ENCODE peak calls at places on chromosomes 13 and 19, in six cellular contexts. One of them, this sample, is unnamed.

GRCh38 chr13:31538067-31539042 is 201.0 kb upstream of the RXFP2 start:
- DNase-seq in SK-N-SH: peak; percentile 34
- DNase-seq in H9: no peak
- DNase-seq in neural progenitor cell: peak; percentile 59
- DNase-seq in mucosa of descending colon: peak; percentile 41
- DNase-seq in left ventricle myocardium inferior: no peak
- DNase-seq in this sample: no peak

GRCh38 chr19:19538077-19538764 is at the start of gene CILP2:
- DNase-seq in SK-N-SH: peak; percentile 96
- DNase-seq in H9: peak; percentile 84
- DNase-seq in neural progenitor cell: peak; percentile 86
- DNase-seq in mucosa of descending colon: peak; percentile 59
- DNase-seq in left ventricle myocardium inferior: peak; percentile 49
- DNase-seq in this sample: peak; percentile 50

GRCh38 chr19:55340784-55341147 is 1.1 kb downstream of the KMT5C start:
- DNase-seq in SK-N-SH: peak; percentile 72
- DNase-seq in H9: peak; percentile 57
- DNase-seq in neural progenitor cell: peak; percentile 66
- DNase-seq in mucosa of descending colon: peak; percentile 35
- DNase-seq in left ventricle myocardium inferior: no peak
- DNase-seq in this sample: no peak

GRCh38 chr19:11304936-11305335 is 9.0 kb downstream of the TSPAN16 start:
- DNase-seq in SK-N-SH: no peak
- DNase-seq in H9: no peak
- DNase-seq in neural progenitor cell: no peak
- DNase-seq in mucosa of descending colon: no peak
- DNase-seq in left ventricle myocardium inferior: no peak
- DNase-seq in this sample: no peak

GRCh38 chr19:56476671-56477428 is at the start of gene ZNF667:
- DNase-seq in SK-N-SH: peak; percentile 28
- DNase-seq in H9: no peak
- DNase-seq in neural progenitor cell: peak; percentile 7
- DNase-seq in mucosa of descending colon: peak; percentile 2
- DNase-seq in left ventricle myocardium inferior: peak; percentile 18
- DNase-seq in this sample: peak; percentile 30

GRCh38 chr13:45799451-45799850 is 52.1 kb downstream of the SIAH3 start:
- DNase-seq in SK-N-SH: no peak
- DNase-seq in H9: no peak
- DNase-seq in neural progenitor cell: peak; percentile 51
- DNase-seq in mucosa of descending colon: no peak
- DNase-seq in left ventricle myocardium inferior: peak; percentile 48
- DNase-seq in this sample: no peak

GRCh38 chr13:96730676-96731075 is 263.6 kb downstream of the OXGR1 start:
- DNase-seq in SK-N-SH: no peak
- DNase-seq in H9: no peak
- DNase-seq in neural progenitor cell: no peak
- DNase-seq in mucosa of descending colon: no peak
- DNase-seq in left ventricle myocardium inferior: no peak
- DNase-seq in this sample: no peak

GRCh38 chr19:30069535-30070197 is 127.6 kb downstream of the URI1 start:
- DNase-seq in SK-N-SH: no peak
- DNase-seq in H9: peak; percentile 5
- DNase-seq in neural progenitor cell: no peak
- DNase-seq in mucosa of descending colon: no peak
- DNase-seq in left ventricle myocardium inferior: no peak
- DNase-seq in this sample: no peak

GRCh38 chr19:51441410-51442390 is 16.6 kb downstream of the SIGLEC8 start:
- DNase-seq in SK-N-SH: no peak
- DNase-seq in H9: no peak
- DNase-seq in neural progenitor cell: no peak
- DNase-seq in mucosa of descending colon: peak; percentile 65
- DNase-seq in left ventricle myocardium inferior: no peak
- DNase-seq in this sample: peak; percentile 48

GRCh38 chr13:113187263-113187669 is 21.2 kb downstream of the PCID2 start:
- DNase-seq in SK-N-SH: peak; percentile 45
- DNase-seq in H9: no peak
- DNase-seq in neural progenitor cell: no peak
- DNase-seq in mucosa of descending colon: peak; percentile 45
- DNase-seq in left ventricle myocardium inferior: peak; percentile 87
- DNase-seq in this sample: no peak
- TF ChIP-seq CTCF in SK-N-SH: no peak
- TF ChIP-seq CTCF in H9: no peak
- TF ChIP-seq CTCF in neural progenitor cell: no peak
- TF ChIP-seq CTCF in mucosa of descending colon: no peak
- TF ChIP-seq CTCF in left ventricle myocardium inferior: peak; percentile 20
- TF ChIP-seq CTCF in this sample: no peak

DNA sequence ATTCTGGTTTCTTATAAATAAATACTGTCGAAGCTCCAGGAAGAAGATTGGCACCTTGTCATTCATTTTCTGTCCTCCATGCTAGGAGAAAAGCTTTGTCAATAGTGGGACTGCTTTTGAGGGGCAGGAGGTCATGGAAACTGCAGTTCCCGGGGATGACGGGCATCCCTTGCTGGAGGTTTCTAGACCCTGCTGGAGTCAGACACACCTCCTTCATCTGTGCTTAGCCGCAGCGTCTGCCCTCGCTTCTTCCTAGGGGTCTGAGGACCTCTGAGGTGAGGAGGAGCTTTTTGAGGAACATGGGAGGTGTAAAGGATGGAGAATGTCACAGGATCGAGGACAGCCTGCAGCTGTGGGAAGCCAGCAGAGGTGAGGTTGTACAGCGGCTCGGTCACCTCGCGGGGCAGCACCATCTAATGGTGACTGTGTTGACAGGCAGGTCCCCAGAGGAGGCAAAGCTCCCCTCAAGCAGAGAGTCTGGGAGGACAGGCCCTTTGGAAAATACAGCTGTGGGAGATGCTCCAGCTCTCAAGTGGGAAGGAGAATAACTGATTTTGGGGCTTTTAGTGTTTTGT is 172.7 kb upstream of the RNF113B start:
- DNase-seq in SK-N-SH: peak; percentile 24
- DNase-seq in H9: peak; percentile 80
- DNase-seq in neural progenitor cell: peak; percentile 74
- DNase-seq in mucosa of descending colon: no peak
- DNase-seq in left ventricle myocardium inferior: no peak
- DNase-seq in this sample: no peak
- TF ChIP-seq CTCF in SK-N-SH: no peak
- TF ChIP-seq CTCF in H9: peak; percentile 63
- TF ChIP-seq CTCF in neural progenitor cell: peak; percentile 59
- TF ChIP-seq CTCF in mucosa of descending colon: no peak
- TF ChIP-seq CTCF in left ventricle myocardium inferior: peak; percentile 55
- TF ChIP-seq CTCF in this sample: no peak

GRCh38 chr19:7327802-7328201 is 20.9 kb upstream of the ARHGEF18 start:
- DNase-seq in SK-N-SH: no peak
- DNase-seq in H9: no peak
- DNase-seq in neural progenitor cell: no peak
- DNase-seq in mucosa of descending colon: no peak
- DNase-seq in left ventricle myocardium inferior: no peak
- DNase-seq in this sample: no peak

GRCh38 chr19:7333198-7334118 is 15.3 kb upstream of the ARHGEF18 start:
- DNase-seq in SK-N-SH: no peak
- DNase-seq in H9: no peak
- DNase-seq in neural progenitor cell: no peak
- DNase-seq in mucosa of descending colon: no peak
- DNase-seq in left ventricle myocardium inferior: peak; percentile 29
- DNase-seq in this sample: no peak

GRCh38 chr19:7331446-7331845 is 17.3 kb upstream of the ARHGEF18 start:
- DNase-seq in SK-N-SH: no peak
- DNase-seq in H9: no peak
- DNase-seq in neural progenitor cell: no peak
- DNase-seq in mucosa of descending colon: no peak
- DNase-seq in left ventricle myocardium inferior: no peak
- DNase-seq in this sample: no peak

GRCh38 chr19:7326105-7326877 is 22.4 kb upstream of the ARHGEF18 start:
- DNase-seq in SK-N-SH: no peak
- DNase-seq in H9: peak; percentile 89
- DNase-seq in neural progenitor cell: peak; percentile 38
- DNase-seq in mucosa of descending colon: peak; percentile 71
- DNase-seq in left ventricle myocardium inferior: no peak
- DNase-seq in this sample: no peak

DNA sequence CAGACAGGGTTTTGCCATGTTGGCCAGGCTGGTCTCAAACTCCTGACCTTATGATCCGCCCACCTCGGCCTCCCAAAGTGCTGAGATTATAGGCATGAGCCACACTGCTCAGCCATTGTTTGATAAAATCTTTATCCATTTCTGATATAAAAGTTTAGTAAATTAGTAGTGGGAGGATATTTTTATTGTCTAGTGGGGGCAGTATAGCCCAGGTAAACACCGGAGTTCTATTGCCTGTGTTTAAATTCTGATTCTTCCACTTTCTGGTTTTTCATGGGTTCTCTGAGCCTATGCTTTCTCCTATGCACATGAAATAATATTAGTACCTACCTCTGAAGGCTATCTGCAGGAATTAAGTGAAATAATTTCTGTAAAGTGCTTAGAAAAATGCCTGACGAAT is 20.1 kb upstream of the ARHGEF18 start:
- DNase-seq in SK-N-SH: no peak
- DNase-seq in H9: no peak
- DNase-seq in neural progenitor cell: no peak
- DNase-seq in mucosa of descending colon: no peak
- DNase-seq in left ventricle myocardium inferior: no peak
- DNase-seq in this sample: no peak
- TF ChIP-seq CTCF in SK-N-SH: no peak
- TF ChIP-seq CTCF in H9: no peak
- TF ChIP-seq CTCF in neural progenitor cell: no peak
- TF ChIP-seq CTCF in mucosa of descending colon: no peak
- TF ChIP-seq CTCF in left ventricle myocardium inferior: no peak
- TF ChIP-seq CTCF in this sample: no peak

GRCh38 chr19:12804051-12804450 is 2.2 kb downstream of the THSD8 start:
- DNase-seq in SK-N-SH: no peak
- DNase-seq in H9: no peak
- DNase-seq in neural progenitor cell: no peak
- DNase-seq in mucosa of descending colon: no peak
- DNase-seq in left ventricle myocardium inferior: no peak
- DNase-seq in this sample: no peak

GRCh38 chr19:12802267-12803106 is 618 bp downstream of the THSD8 start:
- DNase-seq in SK-N-SH: no peak
- DNase-seq in H9: no peak
- DNase-seq in neural progenitor cell: no peak
- DNase-seq in mucosa of descending colon: peak; percentile 57
- DNase-seq in left ventricle myocardium inferior: no peak
- DNase-seq in this sample: no peak

GRCh38 chr19:12800873-12801465 is 631 bp downstream of the PRDX2 start:
- DNase-seq in SK-N-SH: peak; percentile 57
- DNase-seq in H9: peak; percentile 45
- DNase-seq in neural progenitor cell: peak; percentile 70
- DNase-seq in mucosa of descending colon: peak; percentile 51
- DNase-seq in left ventricle myocardium inferior: no peak
- DNase-seq in this sample: no peak

GRCh38 chr19:12801466-12802266 is at the start of the genes PRDX2 and THSD8:
- DNase-seq in SK-N-SH: peak; percentile 94
- DNase-seq in H9: peak; percentile 77
- DNase-seq in neural progenitor cell: peak; percentile 93
- DNase-seq in mucosa of descending colon: peak; percentile 88
- DNase-seq in left ventricle myocardium inferior: peak; percentile 79
- DNase-seq in this sample: peak; percentile 59

GRCh38 chr19:12806242-12807131 is at the start of gene RNASEH2A:
- DNase-seq in SK-N-SH: peak; percentile 95
- DNase-seq in H9: peak; percentile 91
- DNase-seq in neural progenitor cell: peak; percentile 97
- DNase-seq in mucosa of descending colon: peak; percentile 93
- DNase-seq in left ventricle myocardium inferior: peak; percentile 91
- DNase-seq in this sample: peak; percentile 86
- TF ChIP-seq CTCF in SK-N-SH: no peak
- TF ChIP-seq CTCF in H9: no peak
- TF ChIP-seq CTCF in neural progenitor cell: peak; percentile 7
- TF ChIP-seq CTCF in mucosa of descending colon: no peak
- TF ChIP-seq CTCF in left ventricle myocardium inferior: peak; percentile 35
- TF ChIP-seq CTCF in this sample: no peak

GRCh38 chr13:42225051-42225450 is 46.9 kb upstream of the AKAP11 start:
- DNase-seq in SK-N-SH: no peak
- DNase-seq in H9: no peak
- DNase-seq in neural progenitor cell: no peak
- DNase-seq in mucosa of descending colon: no peak
- DNase-seq in left ventricle myocardium inferior: no peak
- DNase-seq in this sample: no peak

GRCh38 chr13:42223681-42224080 is 48.3 kb upstream of the AKAP11 start:
- DNase-seq in SK-N-SH: no peak
- DNase-seq in H9: no peak
- DNase-seq in neural progenitor cell: no peak
- DNase-seq in mucosa of descending colon: no peak
- DNase-seq in left ventricle myocardium inferior: no peak
- DNase-seq in this sample: no peak

GRCh38 chr13:42229287-42229686 is 42.7 kb upstream of the AKAP11 start:
- DNase-seq in SK-N-SH: no peak
- DNase-seq in H9: no peak
- DNase-seq in neural progenitor cell: no peak
- DNase-seq in mucosa of descending colon: no peak
- DNase-seq in left ventricle myocardium inferior: no peak
- DNase-seq in this sample: no peak

GRCh38 chr13:42232671-42233070 is 39.3 kb upstream of the AKAP11 start:
- DNase-seq in SK-N-SH: no peak
- DNase-seq in H9: no peak
- DNase-seq in neural progenitor cell: no peak
- DNase-seq in mucosa of descending colon: no peak
- DNase-seq in left ventricle myocardium inferior: no peak
- DNase-seq in this sample: no peak

GRCh38 chr13:42228527-42228926 is 43.4 kb upstream of the AKAP11 start:
- DNase-seq in SK-N-SH: no peak
- DNase-seq in H9: no peak
- DNase-seq in neural progenitor cell: no peak
- DNase-seq in mucosa of descending colon: no peak
- DNase-seq in left ventricle myocardium inferior: no peak
- DNase-seq in this sample: no peak
- TF ChIP-seq CTCF in SK-N-SH: no peak
- TF ChIP-seq CTCF in H9: no peak
- TF ChIP-seq CTCF in neural progenitor cell: no peak
- TF ChIP-seq CTCF in mucosa of descending colon: no peak
- TF ChIP-seq CTCF in left ventricle myocardium inferior: no peak
- TF ChIP-seq CTCF in this sample: no peak

DNA sequence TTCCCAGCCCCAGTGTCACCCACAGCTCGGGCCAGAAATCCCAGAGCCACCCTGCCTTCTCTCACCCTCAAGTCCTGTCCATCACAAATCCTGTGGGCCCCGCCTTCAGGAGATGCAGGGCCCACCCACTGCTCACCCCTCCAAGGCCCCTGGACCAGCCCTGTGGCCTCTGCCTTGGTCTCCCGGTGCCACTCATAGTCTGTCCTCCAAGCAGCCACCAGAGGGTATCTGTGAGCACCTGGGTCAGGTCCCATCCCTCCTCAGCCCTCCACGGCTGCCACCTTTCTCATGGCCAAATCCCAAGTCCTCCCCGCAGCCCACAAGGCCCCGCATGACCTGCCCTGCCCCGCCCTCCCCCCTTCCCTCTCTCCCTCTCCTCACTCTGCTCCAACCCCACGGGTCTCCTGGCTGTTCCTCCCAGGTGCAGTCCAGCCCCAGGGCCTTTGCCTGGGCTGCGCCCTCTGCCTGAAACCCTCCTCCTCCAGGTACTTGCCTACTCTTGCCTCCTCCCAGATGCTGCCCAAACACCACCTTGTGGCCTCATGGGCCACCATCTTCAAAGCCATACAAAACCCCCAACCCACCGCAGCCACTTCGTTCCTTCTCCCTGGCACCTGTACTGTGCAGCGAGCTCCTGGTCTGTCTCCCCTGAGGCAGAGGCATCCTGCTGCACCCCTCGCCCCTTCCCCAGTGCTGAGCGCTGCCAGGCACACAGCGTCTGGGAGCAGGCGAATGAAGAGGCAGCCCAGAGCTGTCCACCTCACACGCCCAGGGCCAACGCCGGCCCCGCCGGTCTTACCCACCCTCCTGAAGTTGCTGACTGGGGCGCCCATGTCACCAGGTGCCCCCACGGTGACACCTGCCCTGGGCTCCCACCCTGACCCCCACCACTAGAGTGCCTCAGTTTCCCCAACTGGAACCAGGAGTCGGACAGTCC is 13.2 kb upstream of the UQCR11 start:
- DNase-seq in SK-N-SH: peak; percentile 78
- DNase-seq in H9: peak; percentile 83
- DNase-seq in neural progenitor cell: peak; percentile 44
- DNase-seq in mucosa of descending colon: peak; percentile 66
- DNase-seq in left ventricle myocardium inferior: no peak
- DNase-seq in this sample: no peak
- TF ChIP-seq CTCF in SK-N-SH: peak; percentile 37
- TF ChIP-seq CTCF in H9: peak; percentile 65
- TF ChIP-seq CTCF in neural progenitor cell: peak; percentile 35
- TF ChIP-seq CTCF in mucosa of descending colon: no peak
- TF ChIP-seq CTCF in left ventricle myocardium inferior: peak; percentile 51
- TF ChIP-seq CTCF in this sample: no peak